ENCODE peak calls at places on chromosomes 12 and 14, in four cellular contexts. One of them, this sample, is unnamed.
A peak's percentile ranks its signal among the peaks of the same experiment; 100 is the strongest.

GRCh38 chr14:78598046-78598652 is 428.0 kb downstream of the NRXN3 start:
- DNase-seq in MCF 10A: peak; percentile 52
- DNase-seq in left cardiac atrium: peak; percentile 44
- DNase-seq in cardiac fibroblast: peak; percentile 63
- DNase-seq in this sample: peak; percentile 26

GRCh38 chr14:94180655-94181271 is 6.6 kb downstream of the PPP4R4 start:
- DNase-seq in MCF 10A: peak; percentile 55
- DNase-seq in left cardiac atrium: no peak
- DNase-seq in cardiac fibroblast: peak; percentile 59
- DNase-seq in this sample: peak; percentile 4

GRCh38 chr14:61661471-61661988 is 33.8 kb upstream of the HIF1A start:
- DNase-seq in cardiac fibroblast: peak; percentile 84
- DNase-seq in left cardiac atrium: no peak
- DNase-seq in MCF 10A: peak; percentile 11
- DNase-seq in this sample: peak; percentile 82

GRCh38 chr12:28292699-28293098 is 102.4 kb downstream of the CCDC91 start:
- DNase-seq in MCF 10A: no peak
- DNase-seq in left cardiac atrium: no peak
- DNase-seq in cardiac fibroblast: no peak
- DNase-seq in this sample: no peak

GRCh38 chr14:42011221-42011620 is 404.5 kb downstream of the LRFN5 start:
- DNase-seq in left cardiac atrium: no peak
- DNase-seq in MCF 10A: no peak
- DNase-seq in cardiac fibroblast: no peak
- DNase-seq in this sample: no peak

GRCh38 chr12:83676896-83677295 is 990.2 kb downstream of the TMTC2 start:
- DNase-seq in MCF 10A: no peak
- DNase-seq in cardiac fibroblast: no peak
- DNase-seq in left cardiac atrium: no peak
- DNase-seq in this sample: no peak

GRCh38 chr12:53352331-53353258 is 16.4 kb upstream of the SP7 start:
- DNase-seq in MCF 10A: peak; percentile 91
- DNase-seq in left cardiac atrium: peak; percentile 79
- DNase-seq in cardiac fibroblast: peak; percentile 92
- DNase-seq in this sample: peak; percentile 50

GRCh38 chr12:480831-481230 is 21.1 kb downstream of the B4GALNT3 start:
- DNase-seq in MCF 10A: no peak
- DNase-seq in left cardiac atrium: peak; percentile 70
- DNase-seq in cardiac fibroblast: peak; percentile 75
- DNase-seq in this sample: peak; percentile 85

GRCh38 chr12:88638956-88639355 is 58.7 kb upstream of the KITLG start:
- DNase-seq in MCF 10A: no peak
- DNase-seq in left cardiac atrium: no peak
- DNase-seq in cardiac fibroblast: peak; percentile 68
- DNase-seq in this sample: no peak

GRCh38 chr12:91109148-91109564 is 2.1 kb downstream of the LUM start:
- DNase-seq in MCF 10A: peak; percentile 71
- DNase-seq in cardiac fibroblast: peak; percentile 79
- DNase-seq in left cardiac atrium: peak; percentile 73
- DNase-seq in this sample: peak; percentile 80

GRCh38 chr12:121637231-121637914 is 11.0 kb downstream of the ORAI1 start:
- DNase-seq in MCF 10A: no peak
- DNase-seq in cardiac fibroblast: no peak
- DNase-seq in left cardiac atrium: no peak
- DNase-seq in this sample: no peak

GRCh38 chr14:89641495-89642162 is 224.6 kb upstream of the FOXN3 start:
- DNase-seq in left cardiac atrium: no peak
- DNase-seq in MCF 10A: no peak
- DNase-seq in cardiac fibroblast: no peak
- DNase-seq in this sample: no peak

GRCh38 chr12:78060186-78060585 is 229.5 kb downstream of the NAV3 start:
- DNase-seq in cardiac fibroblast: peak; percentile 58
- DNase-seq in left cardiac atrium: no peak
- DNase-seq in MCF 10A: peak; percentile 5
- DNase-seq in this sample: peak; percentile 74

GRCh38 chr12:52417742-52418141 is 11.6 kb upstream of the KRT82 start:
- DNase-seq in cardiac fibroblast: no peak
- DNase-seq in left cardiac atrium: no peak
- DNase-seq in MCF 10A: no peak
- DNase-seq in this sample: no peak

GRCh38 chr12:76236640-76237039 is 111.6 kb downstream of the BBS10 start:
- DNase-seq in cardiac fibroblast: peak; percentile 15
- DNase-seq in MCF 10A: peak; percentile 90
- DNase-seq in left cardiac atrium: no peak
- DNase-seq in this sample: peak; percentile 73

GRCh38 chr12:27667540-27667939 is 28.7 kb upstream of the REP15 start:
- DNase-seq in cardiac fibroblast: peak; percentile 82
- DNase-seq in MCF 10A: no peak
- DNase-seq in left cardiac atrium: no peak
- DNase-seq in this sample: peak; percentile 84

GRCh38 chr12:32443491-32443890 is 44.1 kb downstream of the FGD4 start:
- DNase-seq in left cardiac atrium: no peak
- DNase-seq in cardiac fibroblast: no peak
- DNase-seq in MCF 10A: no peak
- DNase-seq in this sample: no peak

GRCh38 chr12:52032797-52033505 is 18.3 kb upstream of the NR4A1 start:
- DNase-seq in cardiac fibroblast: peak; percentile 99
- DNase-seq in left cardiac atrium: peak; percentile 99
- DNase-seq in MCF 10A: peak; percentile 95
- DNase-seq in this sample: peak; percentile 96

GRCh38 chr14:95156765-95157194 is 549 bp downstream of the DICER1 start:
- DNase-seq in left cardiac atrium: peak; percentile 56
- DNase-seq in cardiac fibroblast: peak; percentile 23
- DNase-seq in MCF 10A: peak; percentile 30
- DNase-seq in this sample: peak; percentile 22

GRCh38 chr12:54175130-54175963 is 13.4 kb downstream of the SMUG1 start:
- DNase-seq in left cardiac atrium: no peak
- DNase-seq in cardiac fibroblast: no peak
- DNase-seq in MCF 10A: no peak
- DNase-seq in this sample: no peak

GRCh38 chr12:19783547-19784444 is 344.5 kb downstream of the AEBP2 start:
- DNase-seq in MCF 10A: no peak
- DNase-seq in left cardiac atrium: no peak
- DNase-seq in cardiac fibroblast: no peak
- DNase-seq in this sample: no peak

GRCh38 chr14:56207626-56208297 is 89.6 kb downstream of the PELI2 start:
- DNase-seq in left cardiac atrium: no peak
- DNase-seq in cardiac fibroblast: no peak
- DNase-seq in MCF 10A: no peak
- DNase-seq in this sample: no peak

GRCh38 chr12:114817491-114818440 is 133.8 kb upstream of the TBX3 start:
- DNase-seq in cardiac fibroblast: no peak
- DNase-seq in left cardiac atrium: no peak
- DNase-seq in MCF 10A: no peak
- DNase-seq in this sample: no peak

GRCh38 chr12:105677672-105678071 is 347.2 kb downstream of the C12orf75 start:
- DNase-seq in cardiac fibroblast: no peak
- DNase-seq in MCF 10A: no peak
- DNase-seq in left cardiac atrium: no peak
- DNase-seq in this sample: no peak

GRCh38 chr12:131124487-131125280 is 171.0 kb downstream of the ADGRD1 start:
- DNase-seq in cardiac fibroblast: no peak
- DNase-seq in MCF 10A: no peak
- DNase-seq in left cardiac atrium: no peak
- DNase-seq in this sample: no peak

GRCh38 chr12:65867428-65867827 is 43.1 kb downstream of the HMGA2 start:
- DNase-seq in left cardiac atrium: no peak
- DNase-seq in MCF 10A: peak; percentile 85
- DNase-seq in cardiac fibroblast: peak; percentile 88
- DNase-seq in this sample: peak; percentile 96

GRCh38 chr12:5948696-5949095 is 3.6 kb upstream of the ANO2 start:
- DNase-seq in left cardiac atrium: no peak
- DNase-seq in cardiac fibroblast: no peak
- DNase-seq in MCF 10A: no peak
- DNase-seq in this sample: no peak

GRCh38 chr14:22955702-22956575 is 951 bp downstream of the HAUS4 start:
- DNase-seq in cardiac fibroblast: no peak
- DNase-seq in left cardiac atrium: no peak
- DNase-seq in MCF 10A: peak; percentile 3
- DNase-seq in this sample: peak; percentile 10

GRCh38 chr12:104177663-104178501 is 37.7 kb upstream of the TXNRD1 start:
- DNase-seq in left cardiac atrium: peak; percentile 80
- DNase-seq in MCF 10A: peak; percentile 96
- DNase-seq in cardiac fibroblast: peak; percentile 100
- DNase-seq in this sample: peak; percentile 98

GRCh38 chr12:114025935-114026334 is 59.8 kb upstream of the RBM19 start:
- DNase-seq in cardiac fibroblast: no peak
- DNase-seq in left cardiac atrium: peak; percentile 35
- DNase-seq in MCF 10A: no peak
- DNase-seq in this sample: no peak

GRCh38 chr12:7439579-7440505 is 4.1 kb downstream of the CD163L1 start:
- DNase-seq in MCF 10A: no peak
- DNase-seq in left cardiac atrium: peak; percentile 44
- DNase-seq in cardiac fibroblast: peak; percentile 37
- DNase-seq in this sample: peak; percentile 45

GRCh38 chr12:5013206-5013830 is 30.4 kb upstream of the KCNA5 start:
- DNase-seq in MCF 10A: no peak
- DNase-seq in left cardiac atrium: no peak
- DNase-seq in cardiac fibroblast: peak; percentile 8
- DNase-seq in this sample: peak; percentile 68

GRCh38 chr12:121858662-121859572 is at the start of gene HPD:
- DNase-seq in cardiac fibroblast: peak; percentile 93
- DNase-seq in MCF 10A: peak; percentile 78
- DNase-seq in left cardiac atrium: peak; percentile 84
- DNase-seq in this sample: peak; percentile 84

GRCh38 chr14:78327426-78328210 is 157.4 kb downstream of the NRXN3 start:
- DNase-seq in left cardiac atrium: no peak
- DNase-seq in MCF 10A: no peak
- DNase-seq in cardiac fibroblast: no peak
- DNase-seq in this sample: no peak

GRCh38 chr14:102474934-102475333 is 34.6 kb downstream of the ANKRD9 start:
- DNase-seq in MCF 10A: no peak
- DNase-seq in left cardiac atrium: peak; percentile 85
- DNase-seq in cardiac fibroblast: peak; percentile 72
- DNase-seq in this sample: peak; percentile 13

GRCh38 chr12:131571827-131572226 is 139.1 kb upstream of the SFSWAP start:
- DNase-seq in left cardiac atrium: no peak
- DNase-seq in MCF 10A: no peak
- DNase-seq in cardiac fibroblast: no peak
- DNase-seq in this sample: no peak

GRCh38 chr14:69610859-69611263 is 535 bp upstream of the SUSD6 start:
- DNase-seq in cardiac fibroblast: peak; percentile 57
- DNase-seq in MCF 10A: no peak
- DNase-seq in left cardiac atrium: no peak
- DNase-seq in this sample: no peak

GRCh38 chr14:20455355-20456300 is 602 bp downstream of the APEX1 start:
- DNase-seq in MCF 10A: peak; percentile 84
- DNase-seq in cardiac fibroblast: peak; percentile 91
- DNase-seq in left cardiac atrium: no peak
- DNase-seq in this sample: peak; percentile 87